ENCODE peak calls at places on chromosomes 16 and 17, in four cellular contexts. N is Calu3, X is transverse colon, I is kidney tubule cell. C is an unnamed sample.

GRCh38 chr16:10970065-10970464 is 25.7 kb downstream of the CLEC16A start:
- DNase-seq in N (no peak), X (no peak), I (no peak), C (no peak)

GRCh38 chr16:50451951-50452508 is 83.2 kb upstream of the BRD7 start:
- DNase-seq in N (no peak), X (no peak), I (no peak), C (no peak)

GRCh38 chr17:45129426-45129939 is 2.8 kb downstream of the PLCD3 start:
- DNase-seq in N (no peak), X (peak), I (peak), C (peak)

GRCh38 chr16:46789499-46790414 is 41.2 kb downstream of the C16orf87 start:
- DNase-seq in N (peak), X (peak), I (peak), C (peak)

GRCh38 chr16:2971134-2971984 is 2.2 kb downstream of the PAQR4 start:
- DNase-seq in N (no peak), X (no peak), I (no peak), C (no peak)

GRCh38 chr16:50396770-50397525 is 28.2 kb upstream of the BRD7 start:
- DNase-seq in N (peak), X (no peak), I (peak), C (peak)

GRCh38 chr17:7392696-7393612 is 1.4 kb downstream of the PLSCR3 start:
- DNase-seq in N (no peak), X (no peak), I (no peak), C (no peak)

GRCh38 chr17:39139137-39139516 is 12.3 kb downstream of the PLXDC1 start:
- DNase-seq in N (no peak), X (no peak), I (peak), C (peak)

GRCh38 chr16:26665166-26665939 is 401.4 kb upstream of the C16orf82 start:
- DNase-seq in N (no peak), X (no peak), I (no peak), C (no peak)

GRCh38 chr16:24950275-24950674 is 64.9 kb downstream of the ARHGAP17 start:
- DNase-seq in N (no peak), X (peak), I (peak), C (no peak)

GRCh38 chr16:5903153-5903552 is 805.6 kb upstream of the EEF2KMT start:
- DNase-seq in N (no peak), X (no peak), I (peak), C (peak)

GRCh38 chr16:89143911-89144675 is 27.5 kb upstream of the CDH15 start:
- DNase-seq in N (no peak), X (no peak), I (no peak), C (no peak)

GRCh38 chr17:73586921-73587680 is 57.1 kb downstream of the SDK2 start:
- DNase-seq in N (peak), X (no peak), I (peak), C (peak)